ENCODE peak calls at places on chromosomes 3 and 15, in eight cellular contexts. H, X, L, P, C, G, I and A are unnamed samples. For H3K4me1, the result is how much of the 10 kb centered on the place peaks cover.

GRCh38 chr3:120615863-120616599 is 19.9 kb downstream of the NDUFB4 start:
- DNase-seq in X (no peak), P (no peak), I (no peak), G (no peak), C (peak), H (peak), L (no peak), A (no peak)

GRCh38 chr15:74682954-74683353 is 12.9 kb downstream of the EDC3 start:
- DNase-seq in C (no peak), X (no peak), P (no peak), L (no peak), H (no peak), I (no peak), G (no peak), A (no peak)

GRCh38 chr15:91694829-91695205 is 158.7 kb upstream of the SLCO3A1 start:
- DNase-seq in G (no peak), C (no peak), X (peak), H (no peak), I (no peak), P (no peak), L (no peak), A (no peak)

GRCh38 chr3:127799476-127800222 is 22.7 kb downstream of the MGLL start:
- DNase-seq in G (no peak), C (no peak), L (peak), I (no peak), X (peak), P (no peak), H (no peak), A (no peak)

GRCh38 chr3:183634707-183635106 is 716 bp upstream of the KLHL24 start:
- DNase-seq in L (no peak), H (no peak), X (no peak), I (no peak), C (no peak), P (no peak), G (no peak), A (no peak)

GRCh38 chr3:152267831-152268500 is 763 bp upstream of the MBNL1 start:
- DNase-seq in C (no peak), X (no peak), H (no peak), L (no peak), P (no peak), G (no peak), I (no peak), A (no peak)

GRCh38 chr15:40536501-40536900 is 28.3 kb downstream of the CCDC32 start:
- DNase-seq in X (no peak), C (no peak), G (no peak), H (no peak), L (no peak), I (no peak), P (no peak), A (no peak)

GRCh38 chr15:77773903-77774302 is 141.2 kb upstream of the LINGO1 start:
- DNase-seq in I (no peak), L (no peak), C (no peak), G (no peak), H (no peak), X (no peak), P (no peak), A (no peak)

GRCh38 chr15:44811347-44811746 is 75.0 kb downstream of the TRIM69 start:
- DNase-seq in L (no peak), C (no peak), P (no peak), I (no peak), G (no peak), X (peak), H (no peak), A (no peak)

GRCh38 chr3:54957711-54958110 is 29.9 kb upstream of the LRTM1 start:
- DNase-seq in H (no peak), L (no peak), C (no peak), G (no peak), I (no peak), X (no peak), P (no peak), A (no peak)

GRCh38 chr3:6921041-6921440 is 60.1 kb downstream of the GRM7 start:
- DNase-seq in X (no peak), L (no peak), H (no peak), C (no peak), P (no peak), I (no peak), G (no peak), A (no peak)

GRCh38 chr3:78079514-78079913 is 1039.6 kb downstream of the ROBO2 start:
- DNase-seq in X (no peak), I (no peak), L (no peak), G (no peak), H (no peak), P (no peak), C (no peak), A (no peak)

GRCh38 chr15:99486371-99487336 is 79.1 kb upstream of the MEF2A start:
- DNase-seq in X (peak), I (peak), H (peak), C (peak), G (no peak), P (no peak), L (peak), A (no peak)

GRCh38 chr15:94168250-94168649 is 63.1 kb upstream of the MCTP2 start:
- DNase-seq in G (no peak), C (no peak), H (no peak), I (no peak), X (peak), L (no peak), P (no peak), A (no peak)

GRCh38 chr3:149375164-149375823 is 2.2 kb downstream of the TM4SF1 start:
- DNase-seq in H (no peak), G (no peak), I (no peak), C (no peak), P (no peak), X (peak), L (no peak), A (no peak)

GRCh38 chr3:41362638-41363559 is 163.6 kb downstream of the CTNNB1 start:
- DNase-seq in X (no peak), G (no peak), P (no peak), C (no peak), L (no peak), I (no peak), H (no peak), A (no peak)

GRCh38 chr3:67402873-67403272 is 251.5 kb downstream of the SUCLG2 start:
- DNase-seq in X (no peak), I (no peak), H (no peak), P (no peak), G (no peak), C (no peak), L (no peak), A (no peak)

GRCh38 chr15:83046558-83047127 is 20.4 kb downstream of the BTBD1 start:
- DNase-seq in L (no peak), P (no peak), C (no peak), G (no peak), X (no peak), I (no peak), H (no peak), A (no peak)

GRCh38 chr3:12135029-12135634 is 23.6 kb downstream of the TIMP4 start:
- DNase-seq in L (peak), H (peak), I (peak), P (peak), C (peak), X (peak), G (peak), A (peak)

GRCh38 chr15:40731034-40731433 is 24.0 kb downstream of the RMDN3 start:
- DNase-seq in C (no peak), P (no peak), X (no peak), I (no peak), H (no peak), G (no peak), L (no peak), A (no peak)

GRCh38 chr3:97009427-97010019 is 195.1 kb downstream of the EPHA6 start:
- DNase-seq in H (no peak), C (no peak), I (peak), L (no peak), X (no peak), G (no peak), P (no peak), A (no peak)

GRCh38 chr15:59751552-59752413 is 62.7 kb upstream of the BNIP2 start:
- DNase-seq in P (peak), C (no peak), I (no peak), G (no peak), L (peak), H (no peak), X (peak), A (peak)

GRCh38 chr3:190306513-190307163 is 15.6 kb downstream of the CLDN1 start:
- DNase-seq in G (no peak), I (no peak), L (no peak), H (no peak), X (peak), C (no peak), P (peak), A (peak)

GRCh38 chr3:158451405-158452045 is 119.5 kb upstream of the MLF1 start:
- DNase-seq in X (no peak), C (no peak), I (no peak), G (no peak), H (no peak), P (no peak), L (no peak), A (no peak)

GRCh38 chr15:68313501-68314390 is 36.2 kb downstream of the FEM1B start:
- DNase-seq in G (no peak), C (no peak), L (no peak), H (no peak), P (no peak), I (peak), X (no peak), A (no peak)

GRCh38 chr3:52286777-52287110 is 884 bp upstream of the GLYCTK start:
- DNase-seq in I (peak), H (no peak), G (no peak), X (no peak), C (no peak), P (no peak), L (no peak), A (no peak)

GRCh38 chr15:70344666-70345065 is 246.9 kb upstream of the TLE3 start:
- DNase-seq in C (no peak), H (no peak), L (no peak), I (no peak), P (no peak), G (no peak), X (no peak), A (no peak)

GRCh38 chr3:141076821-141077571 is 25.8 kb downstream of the SPSB4 start:
- DNase-seq in C (peak), L (no peak), I (no peak), P (no peak), G (no peak), X (no peak), H (peak), A (no peak)

GRCh38 chr3:155252021-155252420 is 41.5 kb downstream of the STRIT1 start:
- DNase-seq in I (no peak), X (no peak), P (no peak), G (no peak), H (no peak), C (no peak), L (no peak), A (no peak)

GRCh38 chr3:45109736-45110135 is 36.4 kb downstream of the CDCP1 start:
- DNase-seq in I (no peak), C (no peak), L (no peak), X (no peak), G (no peak), H (no peak), P (no peak), A (no peak)

GRCh38 chr3:45106874-45107273 is 39.3 kb downstream of the CDCP1 start:
- DNase-seq in G (no peak), I (no peak), L (no peak), C (no peak), P (no peak), X (no peak), H (no peak), A (peak)

GRCh38 chr3:45113625-45114050 is 32.5 kb downstream of the CDCP1 start:
- DNase-seq in G (no peak), I (no peak), X (no peak), L (no peak), C (no peak), P (no peak), H (no peak), A (no peak)

GRCh38 chr3:45112939-45113338 is 33.2 kb downstream of the CDCP1 start:
- DNase-seq in H (no peak), L (no peak), P (no peak), I (no peak), X (no peak), C (no peak), G (no peak), A (no peak)

DNA sequence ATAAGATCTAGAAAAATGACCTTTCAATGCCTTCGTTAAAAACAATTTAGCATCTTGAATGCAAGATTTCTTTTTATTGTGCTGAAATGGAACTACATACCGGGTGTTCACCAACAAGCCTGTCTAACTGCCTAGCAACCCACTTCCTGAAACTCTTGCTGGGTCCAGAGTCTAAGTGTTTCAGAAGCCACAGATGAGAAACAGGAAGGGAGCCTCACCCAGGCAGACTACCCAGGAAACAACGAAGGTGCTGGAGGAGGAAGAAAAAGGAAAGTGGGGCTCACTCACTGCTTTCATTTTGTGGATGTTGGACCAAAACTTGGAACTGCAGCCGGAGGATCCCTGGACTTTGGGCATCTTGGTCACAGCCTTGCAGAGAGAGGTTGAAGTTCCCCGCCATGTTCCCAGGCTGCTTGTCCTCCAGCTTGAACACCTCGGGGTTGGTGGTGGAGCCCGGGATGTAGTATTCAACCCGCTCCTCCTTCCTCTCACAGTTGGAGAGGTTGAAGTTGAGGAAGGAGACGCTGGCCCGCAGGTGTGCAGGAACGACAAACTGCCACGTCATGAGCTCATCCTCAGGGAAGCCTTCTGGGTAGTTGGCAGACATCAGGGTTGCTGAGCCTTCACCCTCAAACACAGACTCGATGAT is 35.9 kb downstream of the CDCP1 start:
- DNase-seq in X (no peak), L (no peak), C (no peak), I (no peak), P (peak), H (no peak), G (no peak), A (peak)
- H3K4me3 ChIP-seq in X (no peak), L (no peak), C (no peak), I (no peak), P (peak), H (no peak), G (peak), A (peak)

GRCh38 chr3:33803252-33803651 is 4.8 kb downstream of the PDCD6IP start:
- DNase-seq in L (no peak), C (no peak), X (no peak), H (no peak), I (no peak), P (no peak), G (no peak), A (no peak)
- H3K4me1 ChIP-seq in L (under half), C (half or more), X (under half), H (half or more), I (half or more), P (half or more), G (under half), A (under half)

GRCh38 chr15:85725564-85725963 is 69.2 kb downstream of the KLHL25 start:
- DNase-seq in X (no peak), L (no peak), P (no peak), I (no peak), G (no peak), C (no peak), H (no peak), A (no peak)
- H3K27ac ChIP-seq in X (no peak), L (no peak), P (no peak), I (peak), G (peak), C (peak), H (peak), A (peak)

DNA sequence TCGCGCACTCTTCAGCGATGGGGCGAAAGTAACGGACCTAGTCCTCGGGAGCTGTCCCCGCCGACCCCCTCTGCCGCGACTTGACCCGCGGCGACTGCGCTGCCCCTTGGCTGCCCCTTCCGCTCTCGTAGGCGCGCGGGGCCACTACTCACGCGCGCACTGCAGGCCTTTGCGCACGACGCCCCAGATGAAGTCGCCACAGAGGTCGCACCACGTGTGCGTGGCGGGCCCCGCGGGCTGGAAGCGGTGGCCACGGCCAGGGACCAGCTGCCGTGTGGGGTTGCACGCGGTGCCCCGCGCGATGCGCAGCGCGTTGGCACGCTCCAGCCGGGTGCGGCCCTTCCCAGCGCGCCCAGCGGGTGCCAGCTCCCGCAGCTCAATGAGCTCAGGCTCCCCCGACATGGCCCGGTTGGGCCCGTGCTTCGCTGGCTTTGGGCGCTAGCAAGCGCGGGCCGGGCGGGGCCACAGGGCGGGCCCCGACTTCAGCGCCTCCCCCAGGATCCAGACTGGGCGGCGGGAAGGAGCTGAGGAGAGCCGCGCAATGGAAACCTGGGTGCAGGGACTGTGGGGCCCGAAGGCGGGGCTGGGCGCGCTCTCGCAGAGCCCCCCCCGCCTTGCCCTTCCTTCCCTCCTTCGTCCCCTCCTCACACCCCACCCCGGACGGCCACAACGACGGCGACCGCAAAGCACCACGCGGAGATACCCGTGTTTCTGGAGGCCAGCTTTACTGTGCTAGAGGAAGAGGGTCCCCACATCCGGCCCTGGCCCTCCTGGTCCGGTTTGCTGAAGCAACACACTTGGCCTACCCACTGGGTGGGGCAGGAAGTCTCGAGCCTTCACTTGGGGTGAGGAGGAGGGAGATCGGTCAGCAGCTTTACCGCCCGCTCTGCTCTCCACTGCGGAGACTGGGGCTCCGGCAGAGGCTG is at the start of gene RASSF1:
- DNase-seq in P (peak), L (peak), H (peak), X (no peak), G (peak), I (peak), C (peak), A (peak)
- H3K4me3 ChIP-seq in P (peak), L (no peak), H (peak), X (no peak), G (peak), I (peak), C (peak), A (peak)

GRCh38 chr3:168047190-168047795 is 48.4 kb downstream of the GOLIM4 start:
- DNase-seq in H (no peak), C (no peak), L (no peak), G (no peak), P (peak), X (peak), I (no peak), A (peak)
- H3K4me1 ChIP-seq in H (half or more), C (half or more), L (under half), G (under half), P (under half), X (under half), I (under half), A (under half)

DNA sequence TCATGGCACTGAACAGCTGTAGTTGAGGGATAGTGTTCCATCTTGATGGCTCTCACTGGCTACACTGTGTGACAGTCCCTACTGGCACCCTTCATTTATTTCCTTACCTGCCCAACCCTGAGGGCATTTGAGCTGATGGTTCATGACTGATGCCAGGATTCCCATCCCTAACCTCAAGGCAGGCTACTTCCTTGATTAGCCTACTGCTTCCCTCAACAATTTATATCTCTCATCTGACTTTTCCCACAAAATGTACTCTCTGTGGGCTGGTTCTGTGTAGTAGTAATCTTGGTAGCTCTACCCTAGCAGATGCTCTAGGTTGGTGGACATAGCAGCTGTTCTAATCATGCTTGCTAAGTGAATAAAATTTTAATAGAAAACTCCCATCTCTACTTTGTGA is 106.0 kb downstream of the THRB start:
- DNase-seq in H (no peak), I (no peak), L (peak), G (no peak), C (no peak), X (no peak), P (no peak), A (no peak)
- H3K27ac ChIP-seq in H (no peak), I (no peak), L (peak), G (no peak), C (peak), X (no peak), P (no peak), A (no peak)

GRCh38 chr15:96348112-96349027 is 17.9 kb downstream of the NR2F2 start:
- DNase-seq in C (no peak), X (no peak), G (no peak), I (no peak), H (no peak), L (no peak), P (no peak), A (no peak)
- H3K4me3 ChIP-seq in C (no peak), X (no peak), G (no peak), I (no peak), H (no peak), L (no peak), P (no peak), A (no peak)

DNA sequence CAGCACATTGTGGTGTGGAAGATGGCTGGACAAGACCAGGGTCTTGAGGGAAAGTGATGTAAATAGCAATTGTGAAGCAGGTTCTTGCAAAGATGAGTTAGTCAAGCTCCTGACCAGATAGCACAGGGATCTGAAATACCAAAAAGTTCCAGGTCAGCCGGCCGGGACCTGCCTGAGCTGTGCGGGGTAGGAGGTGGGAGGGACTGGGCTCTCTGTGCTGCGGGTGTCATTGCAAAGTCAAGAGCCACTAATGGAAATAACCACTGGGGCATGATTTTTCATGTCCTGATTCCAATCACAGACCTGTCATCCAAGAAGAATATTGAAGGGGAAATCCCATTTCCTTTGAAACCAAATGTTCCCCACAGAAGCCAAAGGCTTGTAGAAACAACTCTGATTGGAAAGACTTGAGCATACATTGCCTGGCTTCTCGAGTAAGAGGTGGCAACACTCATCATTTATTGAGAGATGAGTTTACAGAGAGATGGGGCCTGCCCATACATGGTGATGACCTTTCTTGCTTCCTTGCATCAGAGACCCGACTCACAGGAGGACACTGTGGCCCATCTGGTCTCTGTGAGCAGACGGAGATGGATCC is 44.2 kb upstream of the KY start:
- DNase-seq in C (no peak), H (no peak), L (no peak), G (no peak), I (no peak), P (no peak), X (no peak), A (no peak)
- H3K4me1 ChIP-seq in C (under half), H (under half), L (under half), G (under half), I (under half), P (under half), X (under half), A (under half)